ENCODE peak calls at places on chromosomes 6 and 20, in eight cellular contexts. V, G, A, Q, Y, S, Z and L are unnamed samples.

GRCh38 chr20:61684136-61684535 is 381.5 kb downstream of the TAF4 start:
- DNase-seq in Z (peak), Q (no peak), G (no peak), A (no peak), S (no peak), V (no peak), Y (no peak), L (no peak)

GRCh38 chr6:20266851-20267608 is 54.8 kb upstream of the MBOAT1 start:
- DNase-seq in S (no peak), Z (no peak), G (no peak), A (no peak), V (no peak), Q (no peak), Y (no peak), L (peak)

GRCh38 chr6:36627801-36628246 is 33.7 kb downstream of the SRSF3 start:
- DNase-seq in G (peak), Y (no peak), Z (no peak), A (no peak), S (peak), V (peak), Q (no peak), L (no peak)

GRCh38 chr20:63280929-63281545 is 8.4 kb downstream of the ARFGAP1 start:
- DNase-seq in G (no peak), Z (peak), Q (peak), A (no peak), Y (no peak), V (no peak), S (no peak), L (peak)

GRCh38 chr20:32482251-32483220 is 102.6 kb downstream of the NOL4L start:
- DNase-seq in V (peak), Q (peak), S (peak), Z (peak), G (no peak), A (peak), Y (no peak), L (peak)

GRCh38 chr6:41367700-41368099 is 32.3 kb downstream of the NCR2 start:
- DNase-seq in V (no peak), S (no peak), A (no peak), Z (no peak), G (peak), Q (peak), Y (peak), L (peak)

GRCh38 chr6:136401749-136402148 is 112.1 kb upstream of the BCLAF1 start:
- DNase-seq in Z (no peak), Q (no peak), S (no peak), Y (no peak), V (no peak), G (no peak), A (no peak), L (no peak)

GRCh38 chr20:57250607-57251343 is 15.7 kb downstream of the BMP7 start:
- DNase-seq in S (no peak), V (no peak), Q (no peak), A (peak), Z (no peak), G (no peak), Y (no peak), L (no peak)

GRCh38 chr20:56637576-56637975 is 8.5 kb downstream of the TFAP2C start:
- DNase-seq in G (no peak), V (no peak), Z (no peak), Q (no peak), A (no peak), S (no peak), Y (no peak), L (no peak)

GRCh38 chr6:30158475-30159025 is 2.5 kb downstream of the TRIM10 start:
- DNase-seq in Y (no peak), Z (no peak), V (no peak), Q (no peak), G (no peak), A (no peak), S (no peak), L (no peak)

GRCh38 chr6:6659600-6660327 is 71.2 kb downstream of the LY86 start:
- DNase-seq in V (peak), S (no peak), Z (no peak), Q (no peak), A (no peak), Y (no peak), G (no peak), L (no peak)

GRCh38 chr6:36852481-36853147 is 13.4 kb upstream of the CPNE5 start:
- DNase-seq in G (no peak), V (no peak), Z (no peak), Q (no peak), Y (peak), S (no peak), A (no peak), L (no peak)

GRCh38 chr6:14921170-14921569 is 324.7 kb upstream of the JARID2 start:
- DNase-seq in S (no peak), A (no peak), V (peak), Y (no peak), G (no peak), Q (peak), Z (peak), L (no peak)

GRCh38 chr6:1477432-1478090 is 88.2 kb downstream of the FOXF2 start:
- DNase-seq in G (no peak), V (no peak), Z (no peak), Y (peak), Q (no peak), A (no peak), S (no peak), L (no peak)

GRCh38 chr6:119442776-119443184 is 93.2 kb upstream of the MAN1A1 start:
- DNase-seq in Y (no peak), A (no peak), G (no peak), V (peak), Q (no peak), S (no peak), Z (no peak), L (no peak)

GRCh38 chr6:56752009-56752408 is 109.3 kb upstream of the DST start:
- DNase-seq in S (no peak), V (no peak), Z (no peak), G (no peak), A (no peak), Q (peak), Y (no peak), L (no peak)

GRCh38 chr6:126716826-126717514 is 377.1 kb downstream of the CENPW start:
- DNase-seq in G (no peak), Y (no peak), S (no peak), Z (no peak), V (no peak), A (no peak), Q (peak), L (no peak)

GRCh38 chr20:208937-209566 is 18.0 kb upstream of the DEFB129 start:
- DNase-seq in S (no peak), Q (peak), V (no peak), Z (no peak), G (peak), A (no peak), Y (peak), L (peak)

GRCh38 chr6:161890959-161891358 is 617.1 kb upstream of the AGPAT4 start:
- DNase-seq in V (no peak), G (no peak), A (no peak), Y (no peak), Z (no peak), S (no peak), Q (no peak), L (no peak)

GRCh38 chr6:25088513-25088912 is 152.8 kb upstream of the RIPOR2 start:
- DNase-seq in A (no peak), Y (no peak), Q (no peak), G (no peak), Z (no peak), V (no peak), S (no peak), L (no peak)

GRCh38 chr6:55100729-55101128 is 73.6 kb upstream of the HCRTR2 start:
- DNase-seq in Z (no peak), Q (no peak), V (no peak), A (no peak), G (no peak), Y (no peak), S (no peak), L (no peak)

GRCh38 chr6:36505744-36506534 is 41.3 kb downstream of the STK38 start:
- DNase-seq in Q (no peak), Z (no peak), A (no peak), G (no peak), S (no peak), V (no peak), Y (no peak), L (no peak)

GRCh38 chr6:136822051-136822378 is 377 bp upstream of the PEX7 start:
- DNase-seq in Z (no peak), Y (no peak), G (no peak), V (no peak), Q (peak), S (no peak), A (no peak), L (peak)

GRCh38 chr6:148509789-148510581 is 167.3 kb downstream of the SASH1 start:
- DNase-seq in Y (peak), Z (no peak), G (peak), S (no peak), Q (no peak), A (no peak), V (peak), L (no peak)

GRCh38 chr6:159170333-159170672 is 1.1 kb downstream of the FNDC1 start:
- DNase-seq in V (no peak), Y (no peak), S (no peak), Q (no peak), Z (no peak), A (no peak), G (no peak), L (no peak)

GRCh38 chr6:501891-502601 is 110.5 kb downstream of the IRF4 start:
- DNase-seq in Q (peak), G (no peak), S (no peak), V (no peak), Y (no peak), A (peak), Z (no peak), L (peak)

GRCh38 chr6:127302728-127303675 is 36.3 kb downstream of the RNF146 start:
- DNase-seq in S (no peak), Z (no peak), Q (peak), A (peak), G (no peak), Y (peak), V (peak), L (no peak)

GRCh38 chr6:7335519-7335918 is 22.5 kb upstream of the SSR1 start:
- DNase-seq in Y (no peak), G (no peak), A (no peak), V (no peak), Q (no peak), Z (no peak), S (no peak), L (no peak)

GRCh38 chr6:132814716-132815570 is 574 bp downstream of the RPS12 start:
- DNase-seq in A (peak), Q (no peak), Z (no peak), G (no peak), S (no peak), V (no peak), Y (no peak), L (no peak)

GRCh38 chr6:87830834-87831374 is 128.9 kb upstream of the AKIRIN2 start:
- DNase-seq in G (no peak), A (no peak), V (no peak), Q (no peak), S (no peak), Y (no peak), Z (no peak), L (no peak)

GRCh38 chr6:75546401-75546800 is 52.8 kb upstream of the FILIP1 start:
- DNase-seq in Z (no peak), Y (peak), Q (peak), V (no peak), A (no peak), S (no peak), G (no peak), L (no peak)

GRCh38 chr6:163617549-163617948 is 203.0 kb downstream of the QKI start:
- DNase-seq in V (no peak), Q (no peak), Z (no peak), A (no peak), G (no peak), S (no peak), Y (no peak), L (no peak)

GRCh38 chr6:7140631-7141366 is 33.0 kb downstream of the RREB1 start:
- DNase-seq in G (no peak), A (peak), Z (peak), V (peak), Q (peak), Y (no peak), S (peak), L (peak)

GRCh38 chr6:167098825-167099225 is 24.1 kb upstream of the CCR6 start:
- DNase-seq in V (no peak), Z (no peak), Y (no peak), Q (no peak), A (no peak), S (no peak), G (no peak), L (no peak)

GRCh38 chr6:131430531-131430930 is 142.5 kb upstream of the ARG1 start:
- DNase-seq in Z (no peak), Q (no peak), V (no peak), A (no peak), G (no peak), Y (no peak), S (no peak), L (no peak)

GRCh38 chr6:162699961-162700360 is 27.6 kb downstream of the PRKN start:
- DNase-seq in V (no peak), S (no peak), Z (no peak), G (no peak), Y (no peak), A (no peak), Q (no peak), L (no peak)

GRCh38 chr6:27296106-27296783 is 15.8 kb downstream of the POM121L2 start:
- DNase-seq in Y (no peak), S (no peak), Z (no peak), G (no peak), V (no peak), A (no peak), Q (peak), L (no peak)
- H3K4me3 ChIP-seq in Y (peak), S (no peak), Z (no peak), G (peak), V (no peak), A (no peak), Q (peak), L (peak)

DNA sequence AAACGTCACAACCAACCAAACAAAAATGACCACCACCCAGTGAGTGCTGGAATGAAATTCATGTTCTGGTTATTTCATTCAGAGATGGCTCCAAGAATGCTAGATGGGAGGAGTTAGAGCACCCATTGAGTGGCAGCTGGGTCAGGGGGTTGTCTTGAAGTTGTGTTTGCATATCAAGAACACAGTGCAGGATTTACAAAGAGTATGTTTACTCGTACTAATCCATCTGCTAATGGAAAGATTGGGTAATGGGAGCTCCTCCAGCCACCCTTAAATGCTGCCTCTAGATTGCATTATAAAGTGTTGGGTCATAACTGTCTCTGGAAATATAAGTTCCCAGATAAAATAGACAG is 13.4 kb downstream of the SLC35F1 start:
- DNase-seq in A (no peak), Q (no peak), G (no peak), Z (no peak), Y (no peak), S (no peak), V (no peak), L (peak)
- H3K4me3 ChIP-seq in A (no peak), Q (peak), G (no peak), Z (no peak), Y (no peak), S (peak), V (peak), L (peak)

DNA sequence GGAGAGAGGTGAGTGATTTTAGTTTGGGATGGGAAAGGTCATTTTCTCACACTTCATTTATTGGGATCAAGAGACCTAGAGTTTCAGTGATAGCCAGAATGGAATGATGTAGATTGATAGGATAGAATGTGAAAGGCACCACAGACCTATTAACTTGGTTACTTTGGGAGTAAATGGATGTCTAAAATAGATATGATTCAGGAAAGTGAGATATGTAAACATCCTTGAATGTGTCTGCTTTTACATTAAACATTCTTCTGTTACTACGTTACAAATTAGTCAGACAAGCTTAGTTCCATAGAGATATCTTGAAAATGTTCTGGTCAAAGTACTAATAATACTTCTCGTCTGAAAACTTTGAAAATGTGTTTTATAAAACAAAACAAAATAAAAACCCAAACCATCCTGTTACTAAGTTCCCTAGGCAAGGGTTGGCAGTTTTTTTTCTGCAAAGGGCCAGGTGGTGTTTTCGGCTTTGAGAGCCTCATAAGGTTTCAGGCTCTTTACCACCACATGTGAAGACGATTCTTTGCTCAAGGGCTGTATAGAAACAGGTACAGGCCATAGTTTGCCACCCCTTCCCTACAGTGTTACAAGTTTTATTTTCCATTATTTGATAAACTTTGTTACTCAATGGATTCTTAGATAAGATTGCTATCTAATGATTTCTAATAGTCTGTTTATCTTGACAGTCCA is 3.4 kb downstream of the CYB5R4 start:
- DNase-seq in S (no peak), V (no peak), Y (no peak), Z (no peak), Q (no peak), G (no peak), A (no peak), L (no peak)
- H3K4me3 ChIP-seq in S (no peak), V (no peak), Y (no peak), Z (no peak), Q (no peak), G (no peak), A (no peak), L (no peak)

DNA sequence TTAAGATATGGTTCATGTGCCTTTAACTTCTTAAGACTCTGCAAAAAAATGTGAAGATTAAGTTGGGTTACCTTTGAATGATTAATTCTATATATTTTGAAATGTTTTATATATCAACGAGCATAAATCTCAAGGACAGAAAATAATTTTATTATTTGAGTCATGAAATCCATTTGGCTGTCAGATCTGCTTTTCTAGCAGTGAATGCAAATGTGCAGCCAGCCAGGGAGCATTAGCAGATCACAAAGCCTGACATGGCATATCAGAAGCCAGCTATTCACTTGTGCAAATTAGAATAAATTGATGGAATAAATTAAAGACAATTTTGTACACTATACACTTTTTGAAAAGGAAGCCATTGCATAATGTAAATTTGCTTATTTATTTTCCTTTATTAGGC is 424.3 kb downstream of the ADGRB3 start:
- DNase-seq in Y (no peak), G (no peak), V (no peak), Q (no peak), S (no peak), Z (no peak), A (no peak), L (no peak)
- H3K4me3 ChIP-seq in Y (no peak), G (no peak), V (no peak), Q (no peak), S (no peak), Z (no peak), A (no peak), L (no peak)

DNA sequence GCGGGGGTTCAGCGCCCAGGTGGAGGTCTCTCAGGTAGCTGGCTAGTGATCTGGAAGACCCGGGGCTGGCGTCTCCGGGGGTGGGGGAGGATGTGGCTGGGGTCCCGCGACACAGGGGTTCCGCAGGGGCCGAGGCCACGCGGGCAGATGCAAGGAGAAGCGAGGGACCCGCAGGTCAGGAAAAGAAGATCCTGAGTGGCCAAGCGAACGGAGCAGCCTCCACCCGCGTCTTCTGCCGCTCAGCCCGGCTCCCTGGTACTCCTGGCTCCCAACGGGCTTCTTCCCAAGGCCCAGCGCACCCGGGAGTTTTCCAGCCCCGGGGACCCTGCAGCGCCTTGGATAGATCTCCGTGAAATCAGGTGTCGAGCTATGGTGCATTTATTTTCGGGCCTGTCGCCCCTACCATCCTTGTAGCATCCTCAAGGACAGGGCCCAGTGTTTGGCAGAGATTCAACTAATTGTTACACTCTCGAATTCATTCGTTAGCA is 674 bp upstream of the CHD6 start:
- DNase-seq in S (no peak), A (no peak), Y (no peak), Q (no peak), V (no peak), Z (no peak), G (no peak), L (no peak)
- H3K4me3 ChIP-seq in S (peak), A (peak), Y (peak), Q (peak), V (peak), Z (peak), G (peak), L (peak)

GRCh38 chr6:10586302-10586701 is 65.2 kb downstream of the GCNT2 start:
- DNase-seq in Y (no peak), A (no peak), V (no peak), Z (no peak), S (no peak), Q (peak), G (no peak), L (no peak)
- H3K4me3 ChIP-seq in Y (no peak), A (no peak), V (no peak), Z (no peak), S (no peak), Q (peak), G (no peak), L (peak)